ENCODE peak calls at places on chromosomes 11 and 22, in nine cellular contexts. One of them, this sample, is unnamed.

GRCh38 chr22:27406389-27406861 is 395.1 kb downstream of the MN1 start:
- DNase-seq in GM23248: peak
- DNase-seq in AG04450: no peak
- DNase-seq in T-helper 2 cell: no peak
- DNase-seq in left colon: no peak
- DNase-seq in stimulated activated CD8-positive, alpha-beta memory T cell treated with anti-CD3 and anti-CD28 coated beads, Interleukin-7, amount 100 ng/mL, for 24 hours: no peak
- DNase-seq in naive thymus-derived CD8-positive, alpha-beta T cell: no peak
- DNase-seq in pancreas: no peak
- DNase-seq in substantia nigra: no peak
- DNase-seq in this sample: no peak

GRCh38 chr22:45544588-45545170 is 42.0 kb downstream of the FBLN1 start:
- DNase-seq in stimulated activated CD8-positive, alpha-beta memory T cell treated with anti-CD3 and anti-CD28 coated beads, Interleukin-7, amount 100 ng/mL, for 24 hours: no peak
- DNase-seq in left colon: no peak
- DNase-seq in GM23248: peak
- DNase-seq in naive thymus-derived CD8-positive, alpha-beta T cell: no peak
- DNase-seq in substantia nigra: no peak
- DNase-seq in pancreas: no peak
- DNase-seq in T-helper 2 cell: no peak
- DNase-seq in AG04450: no peak
- DNase-seq in this sample: no peak

GRCh38 chr11:44145011-44145777 is 49.7 kb downstream of the EXT2 start:
- DNase-seq in T-helper 2 cell: no peak
- DNase-seq in left colon: no peak
- DNase-seq in substantia nigra: no peak
- DNase-seq in stimulated activated CD8-positive, alpha-beta memory T cell treated with anti-CD3 and anti-CD28 coated beads, Interleukin-7, amount 100 ng/mL, for 24 hours: no peak
- DNase-seq in AG04450: no peak
- DNase-seq in naive thymus-derived CD8-positive, alpha-beta T cell: no peak
- DNase-seq in pancreas: no peak
- DNase-seq in GM23248: peak
- DNase-seq in this sample: no peak

GRCh38 chr11:57777969-57778317 is 16.3 kb downstream of the CTNND1 start:
- DNase-seq in naive thymus-derived CD8-positive, alpha-beta T cell: no peak
- DNase-seq in T-helper 2 cell: no peak
- DNase-seq in AG04450: no peak
- DNase-seq in stimulated activated CD8-positive, alpha-beta memory T cell treated with anti-CD3 and anti-CD28 coated beads, Interleukin-7, amount 100 ng/mL, for 24 hours: no peak
- DNase-seq in substantia nigra: no peak
- DNase-seq in pancreas: peak
- DNase-seq in left colon: peak
- DNase-seq in GM23248: no peak
- DNase-seq in this sample: no peak

GRCh38 chr11:72162891-72163492 is 27.5 kb downstream of the FOLR3 start:
- DNase-seq in left colon: no peak
- DNase-seq in GM23248: no peak
- DNase-seq in pancreas: no peak
- DNase-seq in substantia nigra: no peak
- DNase-seq in AG04450: no peak
- DNase-seq in T-helper 2 cell: no peak
- DNase-seq in naive thymus-derived CD8-positive, alpha-beta T cell: no peak
- DNase-seq in stimulated activated CD8-positive, alpha-beta memory T cell treated with anti-CD3 and anti-CD28 coated beads, Interleukin-7, amount 100 ng/mL, for 24 hours: no peak
- DNase-seq in this sample: no peak

GRCh38 chr11:111654611-111655010 is 52.4 kb downstream of the SIK2 start:
- DNase-seq in left colon: no peak
- DNase-seq in substantia nigra: no peak
- DNase-seq in stimulated activated CD8-positive, alpha-beta memory T cell treated with anti-CD3 and anti-CD28 coated beads, Interleukin-7, amount 100 ng/mL, for 24 hours: no peak
- DNase-seq in AG04450: no peak
- DNase-seq in naive thymus-derived CD8-positive, alpha-beta T cell: no peak
- DNase-seq in GM23248: no peak
- DNase-seq in pancreas: no peak
- DNase-seq in T-helper 2 cell: no peak
- DNase-seq in this sample: no peak

GRCh38 chr22:30193031-30193794 is 53.3 kb downstream of the LIF start:
- DNase-seq in stimulated activated CD8-positive, alpha-beta memory T cell treated with anti-CD3 and anti-CD28 coated beads, Interleukin-7, amount 100 ng/mL, for 24 hours: no peak
- DNase-seq in naive thymus-derived CD8-positive, alpha-beta T cell: no peak
- DNase-seq in T-helper 2 cell: no peak
- DNase-seq in AG04450: no peak
- DNase-seq in left colon: no peak
- DNase-seq in substantia nigra: no peak
- DNase-seq in GM23248: no peak
- DNase-seq in pancreas: no peak
- DNase-seq in this sample: no peak

GRCh38 chr11:78248903-78249302 is 60.2 kb downstream of the USP35 start:
- DNase-seq in AG04450: no peak
- DNase-seq in naive thymus-derived CD8-positive, alpha-beta T cell: no peak
- DNase-seq in stimulated activated CD8-positive, alpha-beta memory T cell treated with anti-CD3 and anti-CD28 coated beads, Interleukin-7, amount 100 ng/mL, for 24 hours: no peak
- DNase-seq in T-helper 2 cell: no peak
- DNase-seq in GM23248: no peak
- DNase-seq in substantia nigra: no peak
- DNase-seq in pancreas: no peak
- DNase-seq in left colon: no peak
- DNase-seq in this sample: no peak

GRCh38 chr22:49936018-49936972 is 17.9 kb downstream of the CRELD2 start:
- DNase-seq in naive thymus-derived CD8-positive, alpha-beta T cell: peak
- DNase-seq in GM23248: peak
- DNase-seq in substantia nigra: peak
- DNase-seq in T-helper 2 cell: peak
- DNase-seq in pancreas: peak
- DNase-seq in AG04450: peak
- DNase-seq in stimulated activated CD8-positive, alpha-beta memory T cell treated with anti-CD3 and anti-CD28 coated beads, Interleukin-7, amount 100 ng/mL, for 24 hours: peak
- DNase-seq in left colon: peak
- DNase-seq in this sample: peak

GRCh38 chr11:11960687-11961086 is 47.7 kb downstream of the DKK3 start:
- DNase-seq in left colon: no peak
- DNase-seq in naive thymus-derived CD8-positive, alpha-beta T cell: peak
- DNase-seq in substantia nigra: no peak
- DNase-seq in stimulated activated CD8-positive, alpha-beta memory T cell treated with anti-CD3 and anti-CD28 coated beads, Interleukin-7, amount 100 ng/mL, for 24 hours: no peak
- DNase-seq in pancreas: no peak
- DNase-seq in GM23248: no peak
- DNase-seq in AG04450: no peak
- DNase-seq in T-helper 2 cell: peak
- DNase-seq in this sample: no peak

GRCh38 chr22:50600541-50600940 is at the start of gene MAPK8IP2:
- DNase-seq in T-helper 2 cell: no peak
- DNase-seq in naive thymus-derived CD8-positive, alpha-beta T cell: no peak
- DNase-seq in stimulated activated CD8-positive, alpha-beta memory T cell treated with anti-CD3 and anti-CD28 coated beads, Interleukin-7, amount 100 ng/mL, for 24 hours: no peak
- DNase-seq in GM23248: no peak
- DNase-seq in left colon: no peak
- DNase-seq in pancreas: no peak
- DNase-seq in AG04450: no peak
- DNase-seq in substantia nigra: no peak
- DNase-seq in this sample: no peak

GRCh38 chr11:30125461-30125860 is 105.4 kb upstream of the FSHB start:
- DNase-seq in left colon: no peak
- DNase-seq in AG04450: no peak
- DNase-seq in stimulated activated CD8-positive, alpha-beta memory T cell treated with anti-CD3 and anti-CD28 coated beads, Interleukin-7, amount 100 ng/mL, for 24 hours: no peak
- DNase-seq in GM23248: peak
- DNase-seq in naive thymus-derived CD8-positive, alpha-beta T cell: no peak
- DNase-seq in pancreas: no peak
- DNase-seq in substantia nigra: no peak
- DNase-seq in T-helper 2 cell: no peak
- DNase-seq in this sample: no peak

GRCh38 chr11:3231851-3232744 is at the start of gene MRGPRE:
- DNase-seq in substantia nigra: no peak
- DNase-seq in left colon: no peak
- DNase-seq in naive thymus-derived CD8-positive, alpha-beta T cell: no peak
- DNase-seq in T-helper 2 cell: no peak
- DNase-seq in AG04450: no peak
- DNase-seq in pancreas: no peak
- DNase-seq in stimulated activated CD8-positive, alpha-beta memory T cell treated with anti-CD3 and anti-CD28 coated beads, Interleukin-7, amount 100 ng/mL, for 24 hours: no peak
- DNase-seq in GM23248: peak
- DNase-seq in this sample: peak

GRCh38 chr11:74990941-74991340 is 2.2 kb downstream of the NEU3 start:
- DNase-seq in T-helper 2 cell: no peak
- DNase-seq in left colon: no peak
- DNase-seq in GM23248: no peak
- DNase-seq in pancreas: no peak
- DNase-seq in stimulated activated CD8-positive, alpha-beta memory T cell treated with anti-CD3 and anti-CD28 coated beads, Interleukin-7, amount 100 ng/mL, for 24 hours: no peak
- DNase-seq in substantia nigra: no peak
- DNase-seq in naive thymus-derived CD8-positive, alpha-beta T cell: no peak
- DNase-seq in AG04450: no peak
- DNase-seq in this sample: no peak

GRCh38 chr11:91067666-91068065 is 844.8 kb upstream of the CHORDC1 start:
- DNase-seq in AG04450: no peak
- DNase-seq in GM23248: no peak
- DNase-seq in naive thymus-derived CD8-positive, alpha-beta T cell: no peak
- DNase-seq in left colon: no peak
- DNase-seq in substantia nigra: no peak
- DNase-seq in stimulated activated CD8-positive, alpha-beta memory T cell treated with anti-CD3 and anti-CD28 coated beads, Interleukin-7, amount 100 ng/mL, for 24 hours: no peak
- DNase-seq in T-helper 2 cell: no peak
- DNase-seq in pancreas: no peak
- DNase-seq in this sample: no peak

GRCh38 chr11:3123316-3123715 is 41.8 kb downstream of the OSBPL5 start:
- DNase-seq in substantia nigra: peak
- DNase-seq in stimulated activated CD8-positive, alpha-beta memory T cell treated with anti-CD3 and anti-CD28 coated beads, Interleukin-7, amount 100 ng/mL, for 24 hours: no peak
- DNase-seq in GM23248: peak
- DNase-seq in pancreas: no peak
- DNase-seq in left colon: peak
- DNase-seq in AG04450: no peak
- DNase-seq in T-helper 2 cell: no peak
- DNase-seq in naive thymus-derived CD8-positive, alpha-beta T cell: no peak
- DNase-seq in this sample: peak

GRCh38 chr22:17785185-17786184 is 11.2 kb upstream of the BID start:
- DNase-seq in AG04450: no peak
- DNase-seq in GM23248: peak
- DNase-seq in T-helper 2 cell: peak
- DNase-seq in left colon: peak
- DNase-seq in stimulated activated CD8-positive, alpha-beta memory T cell treated with anti-CD3 and anti-CD28 coated beads, Interleukin-7, amount 100 ng/mL, for 24 hours: no peak
- DNase-seq in pancreas: peak
- DNase-seq in naive thymus-derived CD8-positive, alpha-beta T cell: peak
- DNase-seq in substantia nigra: no peak
- DNase-seq in this sample: peak

GRCh38 chr11:62546244-62546936 is at the start of gene AHNAK:
- DNase-seq in T-helper 2 cell: peak
- DNase-seq in GM23248: peak
- DNase-seq in pancreas: peak
- DNase-seq in substantia nigra: no peak
- DNase-seq in stimulated activated CD8-positive, alpha-beta memory T cell treated with anti-CD3 and anti-CD28 coated beads, Interleukin-7, amount 100 ng/mL, for 24 hours: no peak
- DNase-seq in left colon: peak
- DNase-seq in naive thymus-derived CD8-positive, alpha-beta T cell: peak
- DNase-seq in AG04450: no peak
- DNase-seq in this sample: peak

GRCh38 chr22:39519681-39520053 is 695 bp upstream of the ATF4 start:
- DNase-seq in GM23248: peak
- DNase-seq in pancreas: peak
- DNase-seq in naive thymus-derived CD8-positive, alpha-beta T cell: no peak
- DNase-seq in T-helper 2 cell: no peak
- DNase-seq in left colon: peak
- DNase-seq in stimulated activated CD8-positive, alpha-beta memory T cell treated with anti-CD3 and anti-CD28 coated beads, Interleukin-7, amount 100 ng/mL, for 24 hours: no peak
- DNase-seq in substantia nigra: peak
- DNase-seq in AG04450: no peak
- DNase-seq in this sample: peak

GRCh38 chr11:131897247-131897646 is 526.8 kb downstream of the NTM start:
- DNase-seq in AG04450: no peak
- DNase-seq in stimulated activated CD8-positive, alpha-beta memory T cell treated with anti-CD3 and anti-CD28 coated beads, Interleukin-7, amount 100 ng/mL, for 24 hours: no peak
- DNase-seq in pancreas: no peak
- DNase-seq in naive thymus-derived CD8-positive, alpha-beta T cell: no peak
- DNase-seq in GM23248: peak
- DNase-seq in T-helper 2 cell: no peak
- DNase-seq in substantia nigra: no peak
- DNase-seq in left colon: no peak
- DNase-seq in this sample: no peak

GRCh38 chr11:128222245-128222959 is 365.0 kb downstream of the ETS1 start:
- DNase-seq in naive thymus-derived CD8-positive, alpha-beta T cell: no peak
- DNase-seq in substantia nigra: no peak
- DNase-seq in AG04450: no peak
- DNase-seq in stimulated activated CD8-positive, alpha-beta memory T cell treated with anti-CD3 and anti-CD28 coated beads, Interleukin-7, amount 100 ng/mL, for 24 hours: no peak
- DNase-seq in left colon: no peak
- DNase-seq in GM23248: no peak
- DNase-seq in T-helper 2 cell: no peak
- DNase-seq in pancreas: no peak
- DNase-seq in this sample: no peak

GRCh38 chr11:73367482-73368024 is 8.6 kb upstream of the RELT start:
- DNase-seq in substantia nigra: no peak
- DNase-seq in stimulated activated CD8-positive, alpha-beta memory T cell treated with anti-CD3 and anti-CD28 coated beads, Interleukin-7, amount 100 ng/mL, for 24 hours: no peak
- DNase-seq in left colon: no peak
- DNase-seq in pancreas: no peak
- DNase-seq in AG04450: no peak
- DNase-seq in naive thymus-derived CD8-positive, alpha-beta T cell: no peak
- DNase-seq in T-helper 2 cell: no peak
- DNase-seq in GM23248: no peak
- DNase-seq in this sample: no peak

GRCh38 chr22:30212363-30212995 is 34.1 kb downstream of the LIF start:
- DNase-seq in T-helper 2 cell: no peak
- DNase-seq in pancreas: peak
- DNase-seq in GM23248: peak
- DNase-seq in substantia nigra: no peak
- DNase-seq in AG04450: peak
- DNase-seq in naive thymus-derived CD8-positive, alpha-beta T cell: no peak
- DNase-seq in left colon: peak
- DNase-seq in stimulated activated CD8-positive, alpha-beta memory T cell treated with anti-CD3 and anti-CD28 coated beads, Interleukin-7, amount 100 ng/mL, for 24 hours: no peak
- DNase-seq in this sample: peak

GRCh38 chr11:56799691-56800090 is 51.2 kb upstream of the OR9G4 start:
- DNase-seq in substantia nigra: no peak
- DNase-seq in AG04450: no peak
- DNase-seq in stimulated activated CD8-positive, alpha-beta memory T cell treated with anti-CD3 and anti-CD28 coated beads, Interleukin-7, amount 100 ng/mL, for 24 hours: no peak
- DNase-seq in GM23248: no peak
- DNase-seq in T-helper 2 cell: no peak
- DNase-seq in naive thymus-derived CD8-positive, alpha-beta T cell: no peak
- DNase-seq in left colon: no peak
- DNase-seq in pancreas: no peak
- DNase-seq in this sample: no peak

GRCh38 chr11:96341237-96342130 is 1.5 kb downstream of the MAML2 start:
- DNase-seq in pancreas: peak
- DNase-seq in stimulated activated CD8-positive, alpha-beta memory T cell treated with anti-CD3 and anti-CD28 coated beads, Interleukin-7, amount 100 ng/mL, for 24 hours: peak
- DNase-seq in GM23248: peak
- DNase-seq in T-helper 2 cell: peak
- DNase-seq in naive thymus-derived CD8-positive, alpha-beta T cell: peak
- DNase-seq in substantia nigra: peak
- DNase-seq in AG04450: no peak
- DNase-seq in left colon: peak
- DNase-seq in this sample: no peak

GRCh38 chr11:94504689-94505293 is 7.5 kb upstream of the C11orf97 start:
- DNase-seq in substantia nigra: no peak
- DNase-seq in AG04450: peak
- DNase-seq in stimulated activated CD8-positive, alpha-beta memory T cell treated with anti-CD3 and anti-CD28 coated beads, Interleukin-7, amount 100 ng/mL, for 24 hours: no peak
- DNase-seq in naive thymus-derived CD8-positive, alpha-beta T cell: peak
- DNase-seq in pancreas: no peak
- DNase-seq in GM23248: peak
- DNase-seq in left colon: no peak
- DNase-seq in T-helper 2 cell: peak
- DNase-seq in this sample: no peak

GRCh38 chr22:33917744-33918406 is 2.4 kb downstream of the LARGE1 start:
- DNase-seq in left colon: no peak
- DNase-seq in AG04450: no peak
- DNase-seq in GM23248: peak
- DNase-seq in substantia nigra: no peak
- DNase-seq in pancreas: no peak
- DNase-seq in T-helper 2 cell: no peak
- DNase-seq in naive thymus-derived CD8-positive, alpha-beta T cell: no peak
- DNase-seq in stimulated activated CD8-positive, alpha-beta memory T cell treated with anti-CD3 and anti-CD28 coated beads, Interleukin-7, amount 100 ng/mL, for 24 hours: no peak
- DNase-seq in this sample: no peak

GRCh38 chr22:47209547-47210023 is 447.1 kb downstream of the TBC1D22A start:
- DNase-seq in T-helper 2 cell: no peak
- DNase-seq in AG04450: no peak
- DNase-seq in GM23248: no peak
- DNase-seq in stimulated activated CD8-positive, alpha-beta memory T cell treated with anti-CD3 and anti-CD28 coated beads, Interleukin-7, amount 100 ng/mL, for 24 hours: no peak
- DNase-seq in left colon: no peak
- DNase-seq in naive thymus-derived CD8-positive, alpha-beta T cell: no peak
- DNase-seq in substantia nigra: no peak
- DNase-seq in pancreas: no peak
- DNase-seq in this sample: peak